ENCODE peak calls at places on chromosomes 16 and 17, in six cellular contexts. R, W, S, U, X and K are unnamed samples.

GRCh38 chr17:39230361-39230760 is 4.6 kb upstream of the STAC2 start:
- DNase-seq in R (no peak), W (no peak), S (no peak), U (no peak), X (no peak), K (no peak)

GRCh38 chr16:81655474-81656162 is 123.5 kb upstream of the PLCG2 start:
- DNase-seq in R (no peak), W (no peak), S (no peak), U (no peak), X (no peak), K (no peak)

GRCh38 chr16:66903544-66904427 is 14.9 kb downstream of the CDH16 start:
- DNase-seq in R (no peak), W (no peak), S (no peak), U (no peak), X (no peak), K (no peak)

GRCh38 chr17:36511216-36511615 is 23.5 kb downstream of the MYO19 start:
- DNase-seq in R (no peak), W (no peak), S (no peak), U (no peak), X (no peak), K (no peak)

GRCh38 chr16:4519274-4520058 is 19.1 kb downstream of the CDIP1 start:
- DNase-seq in R (no peak), W (no peak), S (no peak), U (no peak), X (no peak), K (no peak)

GRCh38 chr16:51773491-51773890 is 622.4 kb upstream of the SALL1 start:
- DNase-seq in R (no peak), W (no peak), S (no peak), U (no peak), X (no peak), K (no peak)

GRCh38 chr17:17106716-17107115 is 64.5 kb downstream of the MPRIP start:
- DNase-seq in R (no peak), W (no peak), S (no peak), U (no peak), X (no peak), K (no peak)

GRCh38 chr16:53891409-53892139 is 187.6 kb downstream of the FTO start:
- DNase-seq in R (no peak), W (no peak), S (no peak), U (no peak), X (no peak), K (no peak)

GRCh38 chr17:43314582-43314981 is 80.8 kb upstream of the RNU2-1 start:
- DNase-seq in R (no peak), W (no peak), S (no peak), U (no peak), X (no peak), K (no peak)

GRCh38 chr16:31451681-31452351 is 7.5 kb upstream of the ARMC5 start:
- DNase-seq in R (peak; percentile 83), W (peak; percentile 64), S (no peak), U (peak; percentile 15), X (no peak), K (no peak)

GRCh38 chr17:35373532-35373983 is at the start of gene SLFN11:
- DNase-seq in R (peak; percentile 89), W (peak; percentile 52), S (peak; percentile 89), U (no peak), X (no peak), K (no peak)

GRCh38 chr16:89586853-89587252 is 11.3 kb downstream of the CPNE7 start:
- DNase-seq in R (peak; percentile 66), W (no peak), S (no peak), U (peak; percentile 58), X (no peak), K (no peak)